ENCODE peak calls at places on chromosomes 16 and 17, in seven cellular contexts. P is CD8-positive, alpha-beta T cell; I is esophagus squamous epithelium; T is sigmoid colon; Z is lung; H is ascending aorta; U is HepG2. S is an unnamed sample. For H3K4me1, the result is how much of the 10 kb centered on the place peaks cover.

GRCh38 chr16:4372578-4373355 is 1.1 kb downstream of the VASN start:
- DNase-seq in P (no peak), I (no peak), T (peak), Z (no peak), H (peak), U (peak), S (no peak)

GRCh38 chr17:64778367-64779290 is 116.5 kb upstream of the SMURF2 start:
- DNase-seq in P (no peak), I (no peak), T (peak), Z (no peak), H (peak), U (no peak), S (peak)

GRCh38 chr17:54347495-54347894 is 524.8 kb downstream of the KIF2B start:
- DNase-seq in P (no peak), I (no peak), T (no peak), Z (no peak), H (no peak), U (no peak), S (no peak)

GRCh38 chr16:74271879-74272278 is 24.7 kb upstream of the PSMD7 start:
- DNase-seq in P (no peak), I (no peak), T (no peak), Z (no peak), H (no peak), U (no peak), S (no peak)

GRCh38 chr17:56653877-56654276 is 60.4 kb downstream of the NOG start:
- DNase-seq in P (peak), I (no peak), T (no peak), Z (peak), H (no peak), U (peak), S (peak)

GRCh38 chr16:69481901-69482341 is 57.5 kb downstream of the CYB5B start:
- DNase-seq in P (no peak), I (no peak), T (peak), Z (peak), H (peak), U (no peak), S (peak)

GRCh38 chr17:3935825-3936355 is 19.6 kb upstream of the P2RX1 start:
- DNase-seq in P (no peak), I (no peak), T (no peak), Z (no peak), H (no peak), U (no peak), S (no peak)

GRCh38 chr16:66226762-66227161 is 139.7 kb upstream of the CDH5 start:
- DNase-seq in P (no peak), I (no peak), T (no peak), Z (no peak), H (no peak), U (no peak), S (no peak)

GRCh38 chr16:11309895-11310633 is 28.9 kb upstream of the PRM1 start:
- DNase-seq in P (no peak), I (peak), T (no peak), Z (no peak), H (no peak), U (peak), S (no peak)

GRCh38 chr16:54649846-54650245 is 280.8 kb upstream of the IRX5 start:
- DNase-seq in P (no peak), I (no peak), T (no peak), Z (no peak), H (no peak), U (no peak), S (no peak)

GRCh38 chr16:29900102-29900887 is at the start of gene ASPHD1:
- DNase-seq in P (no peak), I (no peak), T (peak), Z (peak), H (peak), U (peak), S (peak)

GRCh38 chr17:10547351-10547750 is 2.1 kb downstream of the MYH2 start:
- DNase-seq in P (no peak), I (no peak), T (no peak), Z (no peak), H (no peak), U (no peak), S (no peak)

GRCh38 chr17:75126954-75127353 is 4.6 kb downstream of the NT5C start:
- DNase-seq in P (no peak), I (no peak), T (no peak), Z (no peak), H (no peak), U (no peak), S (no peak)

GRCh38 chr17:14201595-14201994 is 35.1 kb downstream of the CDRT15 start:
- DNase-seq in P (peak), I (no peak), T (no peak), Z (no peak), H (no peak), U (no peak), S (peak)

GRCh38 chr16:11360581-11360980 is 15.3 kb downstream of the RMI2 start:
- DNase-seq in P (no peak), I (no peak), T (no peak), Z (no peak), H (no peak), U (no peak), S (no peak)

GRCh38 chr16:27226476-27226875 is 23.1 kb downstream of the KDM8 start:
- DNase-seq in P (no peak), I (no peak), T (no peak), Z (no peak), H (no peak), U (no peak), S (peak)

GRCh38 chr16:30053376-30054015 is 12.1 kb upstream of the ALDOA start:
- DNase-seq in P (no peak), I (no peak), T (no peak), Z (no peak), H (no peak), U (no peak), S (no peak)

GRCh38 chr16:685967-686366 is 1.8 kb upstream of the JMJD8 start:
- DNase-seq in P (no peak), I (no peak), T (no peak), Z (no peak), H (no peak), U (peak), S (peak)

GRCh38 chr17:1259910-1260389 is 10.3 kb upstream of the BHLHA9 start:
- DNase-seq in P (no peak), I (no peak), T (no peak), Z (no peak), H (no peak), U (no peak), S (peak)

GRCh38 chr17:41444640-41445039 is 3.9 kb upstream of the KRT38 start:
- DNase-seq in P (no peak), I (no peak), T (no peak), Z (no peak), H (no peak), U (no peak), S (no peak)

GRCh38 chr16:52366997-52367396 is 179.9 kb downstream of the TOX3 start:
- DNase-seq in P (no peak), I (no peak), T (no peak), Z (no peak), H (no peak), U (no peak), S (no peak)

GRCh38 chr16:77919761-77920415 is 102.5 kb upstream of the CLEC3A start:
- DNase-seq in P (no peak), I (no peak), T (no peak), Z (no peak), H (no peak), U (no peak), S (no peak)

GRCh38 chr16:26382607-26383006 is 684.1 kb upstream of the C16orf82 start:
- DNase-seq in P (no peak), I (no peak), T (no peak), Z (no peak), H (no peak), U (no peak), S (no peak)

GRCh38 chr16:75471723-75472634 is 7.5 kb upstream of the TMEM170A start:
- DNase-seq in P (peak), I (no peak), T (peak), Z (no peak), H (peak), U (peak), S (peak)

GRCh38 chr17:60914078-60914477 is 236.4 kb downstream of the BCAS3 start:
- DNase-seq in P (no peak), I (no peak), T (no peak), Z (no peak), H (no peak), U (no peak), S (no peak)

GRCh38 chr17:55533611-55534010 is 22.4 kb upstream of the SMIM36 start:
- DNase-seq in P (no peak), I (no peak), T (no peak), Z (no peak), H (no peak), U (no peak), S (no peak)

GRCh38 chr16:70678121-70678897 is 7.5 kb downstream of the MTSS2 start:
- DNase-seq in P (no peak), I (no peak), T (no peak), Z (no peak), H (no peak), U (no peak), S (no peak)

GRCh38 chr17:12231027-12231682 is 210.5 kb downstream of the MAP2K4 start:
- DNase-seq in P (no peak), I (no peak), T (peak), Z (no peak), H (peak), U (no peak), S (no peak)

GRCh38 chr16:78106659-78107058 is 7.2 kb downstream of the WWOX start:
- DNase-seq in P (no peak), I (no peak), T (no peak), Z (no peak), H (no peak), U (no peak), S (no peak)

GRCh38 chr16:56758432-56758831 is 28.5 kb downstream of the NUP93 start:
- DNase-seq in P (no peak), I (no peak), T (no peak), Z (no peak), H (no peak), U (no peak), S (no peak)

GRCh38 chr17:79808763-79809529 is 12.1 kb upstream of the CBX8 start:
- DNase-seq in P (no peak), I (no peak), T (no peak), Z (peak), H (no peak), U (peak), S (peak)

GRCh38 chr16:67547423-67548264 is 14.7 kb upstream of the CTCF start:
- DNase-seq in P (peak), I (no peak), T (peak), Z (no peak), H (no peak), U (no peak), S (no peak)
- H3K27ac ChIP-seq in P (peak), I (peak), T (peak), Z (peak), H (peak), U (no peak), S (peak)

GRCh38 chr17:72472116-72472515 is 351.3 kb downstream of the SOX9 start:
- DNase-seq in P (no peak), I (no peak), T (no peak), Z (no peak), H (no peak), U (no peak), S (no peak)
- H3K4me1 ChIP-seq in P (under half), I (under half), T (under half), Z (under half), H (under half), U (half or more), S (under half)

GRCh38 chr16:19783363-19783762 is 65.3 kb downstream of the IQCK start:
- DNase-seq in P (no peak), I (no peak), T (no peak), Z (no peak), H (no peak), U (no peak), S (no peak)

GRCh38 chr16:19785081-19785480 is 67.0 kb downstream of the IQCK start:
- DNase-seq in P (no peak), I (no peak), T (no peak), Z (no peak), H (no peak), U (no peak), S (no peak)

GRCh38 chr16:19781196-19781595 is 63.1 kb downstream of the IQCK start:
- DNase-seq in P (no peak), I (no peak), T (no peak), Z (no peak), H (no peak), U (no peak), S (no peak)

GRCh38 chr16:19785512-19786130 is 67.5 kb downstream of the IQCK start:
- DNase-seq in P (no peak), I (no peak), T (no peak), Z (no peak), H (no peak), U (peak), S (peak)

DNA sequence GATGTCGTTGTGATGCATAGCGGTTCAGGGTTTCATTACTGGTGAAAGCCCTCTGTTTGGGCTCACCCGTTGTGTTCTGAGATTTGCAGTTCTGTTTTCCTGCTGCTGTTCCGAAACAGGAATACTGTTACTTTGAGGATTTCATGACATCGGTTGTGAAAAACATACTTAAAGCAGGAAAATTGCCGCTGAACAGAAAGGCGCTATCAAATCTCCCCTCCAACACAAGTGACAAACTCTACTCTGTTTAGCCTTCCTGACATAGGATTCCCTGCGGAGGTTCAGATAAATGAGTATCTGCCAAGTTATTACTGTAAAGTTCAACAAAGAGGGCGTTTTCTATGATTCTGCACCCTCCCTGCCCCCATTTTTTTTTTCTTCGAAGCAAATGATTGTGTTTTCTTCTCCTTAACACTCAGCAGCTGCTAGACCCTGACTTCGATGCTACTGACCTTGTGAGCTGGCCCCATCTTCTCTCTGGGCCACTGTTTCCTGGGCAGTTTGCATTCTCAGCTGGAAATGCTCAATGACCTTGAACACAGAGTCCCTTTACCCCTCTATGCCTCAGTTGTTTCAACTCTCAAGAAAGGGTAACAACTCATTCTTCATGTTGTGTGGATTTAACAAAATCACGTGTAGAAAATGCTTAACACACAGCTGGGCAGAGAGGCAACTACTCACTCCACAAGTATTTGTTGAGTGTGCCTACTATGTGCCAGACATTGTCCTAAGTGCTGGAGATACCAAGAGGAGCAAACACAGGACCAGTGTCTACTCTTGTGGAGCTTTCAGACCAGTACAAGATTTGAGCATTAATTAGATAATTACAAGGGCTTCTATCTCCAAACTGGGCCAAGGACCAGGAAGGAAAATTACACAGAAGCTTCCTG is 66.0 kb downstream of the IQCK start:
- DNase-seq in P (no peak), I (no peak), T (no peak), Z (no peak), H (no peak), U (no peak), S (no peak)
- H3K27ac ChIP-seq in P (no peak), I (peak), T (no peak), Z (no peak), H (no peak), U (no peak), S (no peak)

GRCh38 chr17:9209781-9210370 is 188.6 kb downstream of the NTN1 start:
- DNase-seq in P (no peak), I (no peak), T (no peak), Z (no peak), H (no peak), U (no peak), S (no peak)
- H3K4me1 ChIP-seq in P (under half), I (under half), T (under half), Z (under half), H (under half), U (under half), S (under half)

GRCh38 chr16:72967941-72968340 is 80.0 kb downstream of the ZFHX3 start:
- DNase-seq in P (no peak), I (no peak), T (no peak), Z (no peak), H (no peak), U (no peak), S (no peak)

GRCh38 chr16:72972878-72973571 is 74.9 kb downstream of the ZFHX3 start:
- DNase-seq in P (no peak), I (no peak), T (no peak), Z (no peak), H (no peak), U (no peak), S (no peak)

GRCh38 chr16:72969146-72969545 is 78.8 kb downstream of the ZFHX3 start:
- DNase-seq in P (no peak), I (no peak), T (no peak), Z (no peak), H (no peak), U (no peak), S (no peak)

GRCh38 chr16:72971370-72971769 is 76.6 kb downstream of the ZFHX3 start:
- DNase-seq in P (no peak), I (no peak), T (no peak), Z (no peak), H (no peak), U (no peak), S (no peak)

DNA sequence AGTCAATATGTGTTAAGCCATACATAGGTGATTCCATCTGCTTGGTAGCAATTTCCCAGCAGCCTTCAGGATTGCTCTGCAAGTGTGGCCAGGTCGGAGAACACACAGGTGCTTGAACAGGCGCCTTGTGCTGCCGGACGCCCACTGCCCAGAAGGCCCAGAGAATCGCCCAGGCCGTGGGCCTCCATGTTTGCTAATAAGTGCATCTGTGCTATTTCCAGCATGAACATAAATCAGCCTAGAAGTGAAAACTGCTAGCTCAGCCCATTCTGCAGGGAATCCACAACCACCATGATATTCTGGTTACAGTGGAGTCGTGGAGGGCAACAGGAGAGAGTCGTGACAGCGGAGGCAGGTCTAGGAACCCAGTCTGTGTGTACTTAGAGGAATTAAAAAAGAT is 78.1 kb downstream of the ZFHX3 start:
- DNase-seq in P (no peak), I (no peak), T (no peak), Z (no peak), H (no peak), U (no peak), S (no peak)
- H3K27ac ChIP-seq in P (no peak), I (no peak), T (no peak), Z (no peak), H (no peak), U (no peak), S (no peak)

GRCh38 chr17:47955497-47956461 is 1.9 kb downstream of the PRR15L start:
- DNase-seq in P (no peak), I (no peak), T (no peak), Z (peak), H (no peak), U (no peak), S (peak)
- H3K4me1 ChIP-seq in P (under half), I (under half), T (under half), Z (under half), H (under half), U (half or more), S (under half)

GRCh38 chr16:17345043-17345442 is 125.7 kb downstream of the XYLT1 start:
- DNase-seq in P (no peak), I (no peak), T (peak), Z (peak), H (peak), U (no peak), S (no peak)

GRCh38 chr16:17346774-17347569 is 123.8 kb downstream of the XYLT1 start:
- DNase-seq in P (no peak), I (no peak), T (no peak), Z (no peak), H (no peak), U (no peak), S (peak)

GRCh38 chr16:17347624-17348023 is 123.1 kb downstream of the XYLT1 start:
- DNase-seq in P (no peak), I (no peak), T (no peak), Z (no peak), H (no peak), U (no peak), S (no peak)

GRCh38 chr16:17348042-17348783 is 122.5 kb downstream of the XYLT1 start:
- DNase-seq in P (no peak), I (no peak), T (no peak), Z (no peak), H (no peak), U (no peak), S (no peak)

GRCh38 chr16:17346441-17346773 is 124.4 kb downstream of the XYLT1 start:
- DNase-seq in P (no peak), I (no peak), T (no peak), Z (no peak), H (no peak), U (no peak), S (no peak)
- H3K27ac ChIP-seq in P (no peak), I (peak), T (peak), Z (no peak), H (peak), U (no peak), S (peak)

DNA sequence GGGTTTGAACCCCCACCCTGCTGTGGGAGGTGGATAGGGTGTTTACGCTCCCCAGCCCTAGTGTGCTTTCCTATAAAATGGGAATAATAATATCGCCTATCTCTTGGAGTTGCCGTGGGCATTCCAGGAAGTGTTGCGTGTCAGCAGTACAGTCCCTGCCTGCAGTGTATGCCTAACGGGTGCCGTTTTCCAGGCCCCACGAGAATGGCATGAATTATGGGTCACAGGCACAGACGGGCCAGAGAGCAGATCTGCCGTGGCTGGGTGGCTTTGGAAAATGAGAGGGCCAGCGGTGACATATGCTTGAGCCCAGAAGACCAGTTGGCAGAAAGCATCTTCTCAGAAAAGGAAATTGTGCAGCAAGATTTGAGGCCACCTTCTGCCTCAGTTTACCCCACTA is 116.2 kb upstream of the CIBAR2 start:
- DNase-seq in P (no peak), I (no peak), T (peak), Z (no peak), H (no peak), U (no peak), S (no peak)
- H3K4me1 ChIP-seq in P (under half), I (under half), T (under half), Z (under half), H (under half), U (under half), S (under half)